ENCODE peak calls at places on chromosomes 1 and 21, in eight cellular contexts. X is CD4-positive, alpha-beta T cell; K is kidney; B is psoas muscle; S is A549; H is neural progenitor cell; P is left ventricle myocardium inferior; D is lower lobe of right lung. V is an unnamed sample.

GRCh38 chr21:46498335-46499050 is 39.8 kb downstream of the DIP2A start:
- DNase-seq in S (no peak), X (no peak), H (no peak), B (no peak), D (no peak), K (peak; percentile 60), P (no peak), V (no peak)

GRCh38 chr1:216464489-216464888 is 41.2 kb upstream of the USH2A start:
- DNase-seq in P (no peak), X (no peak), H (no peak), K (no peak), B (no peak), D (no peak), S (no peak), V (no peak)

GRCh38 chr1:185170291-185170848 is 13.4 kb downstream of the SWT1 start:
- DNase-seq in K (no peak), B (no peak), X (no peak), H (peak; percentile 82), D (no peak), S (peak; percentile 36), P (no peak), V (no peak)

GRCh38 chr21:18251065-18251464 is 6.4 kb downstream of the CHODL start:
- DNase-seq in X (no peak), B (no peak), H (no peak), P (no peak), S (no peak), D (no peak), K (no peak), V (no peak)

GRCh38 chr1:159406821-159407220 is 25.2 kb upstream of the OR10J4 start:
- DNase-seq in S (no peak), D (no peak), B (no peak), K (no peak), X (no peak), P (no peak), H (no peak), V (no peak)

GRCh38 chr1:150530491-150531159 is 15.1 kb downstream of the FALEC start:
- DNase-seq in X (no peak), S (no peak), P (no peak), K (no peak), D (no peak), H (no peak), B (no peak), V (no peak)

GRCh38 chr1:9859252-9860014 is 35.7 kb upstream of the CLSTN1 start:
- DNase-seq in S (no peak), X (no peak), H (peak; percentile 66), D (no peak), P (no peak), K (no peak), B (peak; percentile 26), V (no peak)

GRCh38 chr1:50123071-50123470 is 14.4 kb downstream of the ELAVL4 start:
- DNase-seq in P (no peak), B (no peak), D (no peak), X (no peak), K (no peak), H (no peak), S (no peak), V (no peak)

GRCh38 chr1:149936076-149936991 is at the start of gene MTMR11:
- DNase-seq in X (no peak), D (no peak), H (peak; percentile 23), B (no peak), P (no peak), K (no peak), S (peak; percentile 66), V (no peak)

GRCh38 chr1:59487335-59488031 is 190.6 kb downstream of the FGGY start:
- DNase-seq in S (no peak), H (no peak), X (no peak), D (no peak), K (no peak), B (no peak), P (no peak), V (no peak)

GRCh38 chr1:205046870-205047269 is 3.9 kb downstream of the CNTN2 start:
- DNase-seq in B (no peak), X (no peak), H (peak; percentile 39), K (no peak), P (no peak), S (no peak), D (no peak), V (no peak)

GRCh38 chr1:185719021-185719420 is 15.2 kb upstream of the HMCN1 start:
- DNase-seq in S (no peak), K (no peak), D (no peak), H (peak; percentile 55), B (no peak), X (no peak), P (no peak), V (no peak)

GRCh38 chr1:179369751-179370341 is 4.1 kb downstream of the AXDND1 start:
- DNase-seq in S (peak; percentile 62), K (no peak), B (no peak), D (no peak), H (peak; percentile 75), P (no peak), X (no peak), V (no peak)

GRCh38 chr1:91754348-91754747 is 131.6 kb downstream of the TGFBR3 start:
- DNase-seq in P (no peak), D (no peak), S (no peak), X (no peak), H (no peak), B (no peak), K (no peak), V (no peak)

GRCh38 chr1:178048426-178048825 is 45.5 kb upstream of the RASAL2 start:
- DNase-seq in B (no peak), X (no peak), S (no peak), H (no peak), D (no peak), K (no peak), P (no peak), V (no peak)

GRCh38 chr1:55302972-55303371 is 87.8 kb upstream of the USP24 start:
- DNase-seq in S (no peak), K (no peak), B (no peak), P (no peak), D (no peak), H (no peak), X (no peak), V (no peak)

GRCh38 chr21:36810443-36810842 is 111.5 kb downstream of the SIM2 start:
- DNase-seq in D (no peak), X (no peak), P (no peak), S (no peak), B (no peak), K (no peak), H (no peak), V (no peak)

GRCh38 chr21:36815284-36815683 is 116.4 kb downstream of the SIM2 start:
- DNase-seq in S (no peak), K (no peak), X (no peak), H (no peak), D (no peak), B (no peak), P (no peak), V (no peak)

GRCh38 chr21:36813071-36813470 is 114.2 kb downstream of the SIM2 start:
- DNase-seq in B (no peak), P (no peak), S (no peak), K (no peak), X (no peak), D (no peak), H (no peak), V (no peak)

GRCh38 chr21:36807421-36808004 is 108.6 kb downstream of the SIM2 start:
- DNase-seq in D (no peak), S (no peak), H (no peak), B (no peak), X (no peak), K (no peak), P (no peak), V (no peak)

GRCh38 chr21:36811762-36812161 is 112.8 kb downstream of the SIM2 start:
- DNase-seq in B (no peak), K (no peak), D (no peak), S (no peak), P (no peak), X (no peak), H (no peak), V (no peak)
- TF ChIP-seq CTCF in B (no peak), K (no peak), D (no peak), S (no peak), P (no peak), X (no peak), H (no peak), V (no peak)

DNA sequence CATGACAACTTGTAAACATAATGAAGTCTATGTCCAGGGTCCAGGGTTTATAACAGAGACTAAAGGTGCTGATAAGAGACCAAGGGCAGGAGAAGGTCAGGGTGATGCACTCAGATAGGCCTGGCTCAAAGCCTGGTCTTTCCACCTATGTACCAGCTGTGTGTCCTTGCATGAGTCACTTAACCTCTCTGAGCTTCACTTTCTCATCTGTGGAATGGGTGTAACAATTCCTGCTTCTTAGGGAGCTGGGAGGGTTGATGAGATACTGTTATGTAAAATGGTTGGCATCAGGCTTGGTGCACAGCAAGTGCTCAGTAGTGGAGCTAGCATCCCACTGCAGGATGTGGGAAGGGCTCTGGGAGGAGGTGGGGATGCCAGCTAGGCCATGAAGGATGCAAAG is 143.7 kb upstream of the CSF3R start:
- DNase-seq in H (no peak), K (no peak), B (no peak), P (no peak), X (no peak), S (no peak), D (no peak), V (no peak)
- H3K27ac ChIP-seq in H (no peak overlapping the region), K (no peak overlapping the region), B (no peak overlapping the region), P (no peak overlapping the region), X (no peak overlapping the region), S (no peak overlapping the region), D (no peak overlapping the region), V (no peak overlapping the region)

DNA sequence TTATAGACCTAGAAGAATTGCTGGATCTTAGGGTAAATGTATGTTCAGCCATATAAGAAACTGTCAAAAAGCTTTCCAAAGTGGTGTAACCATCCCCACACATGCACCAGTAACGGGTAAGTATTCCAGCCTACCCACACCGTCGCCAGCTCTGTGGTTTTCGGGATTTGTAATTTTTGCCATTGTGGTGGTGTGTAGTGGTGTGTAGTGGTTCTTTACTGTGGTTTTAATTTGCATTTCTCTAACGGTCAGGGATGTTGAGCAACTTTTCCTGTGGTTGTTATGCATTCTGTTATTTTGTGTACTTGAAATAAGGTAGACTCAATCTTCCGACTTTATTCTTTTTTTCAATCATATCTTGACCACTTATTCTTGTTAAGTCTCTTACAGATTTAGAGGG is 342.4 kb upstream of the AJAP1 start:
- DNase-seq in S (no peak), P (no peak), D (no peak), K (no peak), H (no peak), B (no peak), X (no peak), V (no peak)
- H3K9me3 ChIP-seq in S (no peaks in the 10 kb centered on the region), P (peaks cover 21% of the 10 kb centered on the region), D (peaks cover 4% of the 10 kb centered on the region), K (peaks cover 16% of the 10 kb centered on the region), H (peaks cover 10% of the 10 kb centered on the region), B (no peaks in the 10 kb centered on the region), X (peaks cover 6% of the 10 kb centered on the region), V (no peaks in the 10 kb centered on the region)

DNA sequence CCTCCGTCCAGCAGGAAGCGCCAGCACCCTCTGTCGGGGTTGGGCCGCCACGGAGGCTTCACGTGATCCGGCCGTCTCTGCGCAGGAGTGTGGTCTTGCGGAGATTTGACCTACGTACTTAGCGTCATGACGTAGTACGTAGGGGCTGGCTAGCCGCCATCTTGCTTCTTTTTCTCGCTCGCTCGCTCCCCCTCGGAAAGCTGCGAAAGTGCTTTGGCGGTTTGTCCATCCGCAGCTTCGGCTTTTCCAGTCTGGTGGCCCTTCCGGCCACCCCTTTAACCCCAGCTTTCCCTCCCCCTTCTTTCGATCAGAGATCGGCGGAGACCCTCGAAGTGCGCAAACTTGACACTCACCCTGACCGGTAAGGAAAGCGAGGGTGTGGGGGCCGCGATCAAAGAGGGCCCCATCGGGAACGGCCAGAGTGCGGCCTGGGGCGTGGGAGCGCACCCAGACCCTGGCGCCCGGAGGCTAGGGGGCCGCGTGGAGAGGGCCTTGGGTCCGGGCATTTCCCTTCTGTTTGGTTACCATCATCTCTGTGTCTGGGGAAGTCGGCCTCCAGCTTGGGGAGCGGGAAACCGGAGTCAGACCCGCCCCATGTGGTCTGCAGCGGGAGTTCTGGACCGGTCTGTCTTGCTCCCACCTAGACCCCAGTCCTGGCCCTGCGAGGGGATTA is at the start of gene PRRC2C:
- DNase-seq in H (peak; percentile 98), P (peak; percentile 99), X (peak; percentile 90), S (peak; percentile 79), B (peak; percentile 99), D (peak; percentile 98), K (peak; percentile 99), V (peak; percentile 98)
- TF ChIP-seq CTCF in H (peak; percentile 80), P (peak; percentile 83), X (peak; percentile 47), S (peak; percentile 64), B (peak; percentile 83), D (peak; percentile 84), K (peak; percentile 71), V (peak; percentile 80)